ENCODE peak calls at places on chromosome 12, in five cellular contexts. One of them, this sample, is unnamed.

GRCh38 chr12:130364578-130364977 is 26.9 kb downstream of the PIWIL1 start:
- ATAC-seq in K562: no peak
- ATAC-seq in GM12878: no peak
- ATAC-seq in HepG2: no peak
- ATAC-seq in upper lobe of left lung: no peak
- ATAC-seq in this sample: no peak

GRCh38 chr12:89484470-89484869 is 40.1 kb downstream of the GALNT4 start:
- ATAC-seq in K562: no peak
- ATAC-seq in GM12878: no peak
- ATAC-seq in upper lobe of left lung: no peak
- ATAC-seq in HepG2: no peak
- ATAC-seq in this sample: no peak

GRCh38 chr12:32515137-32515860 is 115.9 kb downstream of the FGD4 start:
- ATAC-seq in HepG2: no peak
- ATAC-seq in K562: no peak
- ATAC-seq in upper lobe of left lung: peak; percentile 55
- ATAC-seq in GM12878: no peak
- ATAC-seq in this sample: no peak

GRCh38 chr12:106360400-106360994 is 2.9 kb downstream of the POLR3B start:
- ATAC-seq in GM12878: no peak
- ATAC-seq in K562: no peak
- ATAC-seq in HepG2: no peak
- ATAC-seq in upper lobe of left lung: no peak
- ATAC-seq in this sample: no peak

GRCh38 chr12:45464699-45465098 is 248.8 kb downstream of the ANO6 start:
- ATAC-seq in HepG2: peak; percentile 32
- ATAC-seq in GM12878: no peak
- ATAC-seq in K562: no peak
- ATAC-seq in upper lobe of left lung: no peak
- ATAC-seq in this sample: no peak

GRCh38 chr12:47577213-47577612 is 128.6 kb downstream of the RPAP3 start:
- ATAC-seq in K562: no peak
- ATAC-seq in GM12878: no peak
- ATAC-seq in upper lobe of left lung: no peak
- ATAC-seq in HepG2: no peak
- ATAC-seq in this sample: no peak

GRCh38 chr12:97512696-97513095 is 50.1 kb downstream of the RMST start:
- ATAC-seq in upper lobe of left lung: no peak
- ATAC-seq in K562: no peak
- ATAC-seq in HepG2: no peak
- ATAC-seq in GM12878: no peak
- ATAC-seq in this sample: no peak

GRCh38 chr12:25416516-25416915 is 136.6 kb downstream of the LMNTD1 start:
- ATAC-seq in HepG2: no peak
- ATAC-seq in upper lobe of left lung: no peak
- ATAC-seq in GM12878: no peak
- ATAC-seq in K562: no peak
- ATAC-seq in this sample: no peak

GRCh38 chr12:95481072-95481471 is 7.1 kb downstream of the METAP2 start:
- ATAC-seq in K562: no peak
- ATAC-seq in HepG2: no peak
- ATAC-seq in upper lobe of left lung: no peak
- ATAC-seq in GM12878: peak; percentile 28
- ATAC-seq in this sample: no peak

GRCh38 chr12:3596703-3597472 is 105.9 kb downstream of the PRMT8 start:
- ATAC-seq in HepG2: no peak
- ATAC-seq in K562: no peak
- ATAC-seq in upper lobe of left lung: no peak
- ATAC-seq in GM12878: no peak
- ATAC-seq in this sample: no peak

GRCh38 chr12:113002155-113002554 is 23.8 kb downstream of the OAS2 start:
- ATAC-seq in upper lobe of left lung: no peak
- ATAC-seq in HepG2: peak; percentile 88
- ATAC-seq in GM12878: no peak
- ATAC-seq in K562: peak; percentile 55
- ATAC-seq in this sample: no peak

GRCh38 chr12:124399622-124400021 is 104.7 kb downstream of the RFLNA start:
- ATAC-seq in GM12878: peak; percentile 59
- ATAC-seq in HepG2: peak; percentile 57
- ATAC-seq in K562: peak; percentile 78
- ATAC-seq in upper lobe of left lung: no peak
- ATAC-seq in this sample: no peak

GRCh38 chr12:89476232-89476631 is 48.4 kb downstream of the GALNT4 start:
- ATAC-seq in GM12878: no peak
- ATAC-seq in K562: no peak
- ATAC-seq in upper lobe of left lung: no peak
- ATAC-seq in HepG2: no peak
- ATAC-seq in this sample: no peak

GRCh38 chr12:1171657-1172056 is 180.6 kb downstream of the ERC1 start:
- ATAC-seq in upper lobe of left lung: no peak
- ATAC-seq in K562: no peak
- ATAC-seq in GM12878: no peak
- ATAC-seq in HepG2: no peak
- ATAC-seq in this sample: no peak

GRCh38 chr12:42725839-42726238 is 136.3 kb upstream of the PRICKLE1 start:
- ATAC-seq in HepG2: no peak
- ATAC-seq in GM12878: no peak
- ATAC-seq in upper lobe of left lung: no peak
- ATAC-seq in K562: no peak
- ATAC-seq in this sample: no peak

GRCh38 chr12:79883216-79883615 is 51.7 kb downstream of the PPP1R12A start:
- ATAC-seq in upper lobe of left lung: no peak
- ATAC-seq in K562: no peak
- ATAC-seq in GM12878: no peak
- ATAC-seq in HepG2: no peak
- ATAC-seq in this sample: no peak

GRCh38 chr12:31865023-31865422 is 94.2 kb upstream of the RESF1 start:
- ATAC-seq in K562: no peak
- ATAC-seq in upper lobe of left lung: no peak
- ATAC-seq in GM12878: no peak
- ATAC-seq in HepG2: no peak
- ATAC-seq in this sample: no peak

GRCh38 chr12:91186189-91186588 is 3.6 kb upstream of the DCN start:
- ATAC-seq in GM12878: no peak
- ATAC-seq in HepG2: no peak
- ATAC-seq in upper lobe of left lung: no peak
- ATAC-seq in K562: no peak
- ATAC-seq in this sample: no peak

GRCh38 chr12:77845831-77846230 is 15.1 kb downstream of the NAV3 start:
- ATAC-seq in upper lobe of left lung: no peak
- ATAC-seq in K562: no peak
- ATAC-seq in GM12878: no peak
- ATAC-seq in HepG2: no peak
- ATAC-seq in this sample: no peak

GRCh38 chr12:76018672-76019071 is 12.9 kb downstream of the PHLDA1 start:
- ATAC-seq in GM12878: no peak
- ATAC-seq in K562: no peak
- ATAC-seq in HepG2: no peak
- ATAC-seq in upper lobe of left lung: peak; percentile 72
- ATAC-seq in this sample: no peak

GRCh38 chr12:65499167-65499566 is 220.7 kb downstream of the MSRB3 start:
- ATAC-seq in GM12878: no peak
- ATAC-seq in K562: no peak
- ATAC-seq in upper lobe of left lung: no peak
- ATAC-seq in HepG2: no peak
- ATAC-seq in this sample: no peak

GRCh38 chr12:94603434-94604068 is 46.8 kb downstream of the TMCC3 start:
- ATAC-seq in GM12878: peak; percentile 94
- ATAC-seq in HepG2: peak; percentile 63
- ATAC-seq in K562: peak; percentile 84
- ATAC-seq in upper lobe of left lung: no peak
- ATAC-seq in this sample: no peak

GRCh38 chr12:96143392-96143791 is 50.8 kb upstream of the ELK3 start:
- ATAC-seq in upper lobe of left lung: no peak
- ATAC-seq in GM12878: peak; percentile 38
- ATAC-seq in HepG2: no peak
- ATAC-seq in K562: no peak
- ATAC-seq in this sample: no peak

GRCh38 chr12:28882444-28882843 is 266.6 kb upstream of the FAR2 start:
- ATAC-seq in GM12878: no peak
- ATAC-seq in K562: no peak
- ATAC-seq in HepG2: no peak
- ATAC-seq in upper lobe of left lung: no peak
- ATAC-seq in this sample: no peak

GRCh38 chr12:63782466-63782865 is 2.8 kb downstream of the RXYLT1 start:
- ATAC-seq in K562: no peak
- ATAC-seq in GM12878: no peak
- ATAC-seq in HepG2: no peak
- ATAC-seq in upper lobe of left lung: no peak
- ATAC-seq in this sample: no peak

GRCh38 chr12:122403115-122403770 is 19.2 kb downstream of the CLIP1 start:
- ATAC-seq in upper lobe of left lung: no peak
- ATAC-seq in K562: no peak
- ATAC-seq in HepG2: no peak
- ATAC-seq in GM12878: peak; percentile 94
- ATAC-seq in this sample: no peak

GRCh38 chr12:64187794-64188193 is 34.3 kb downstream of the KICS2 start:
- ATAC-seq in K562: no peak
- ATAC-seq in HepG2: no peak
- ATAC-seq in GM12878: no peak
- ATAC-seq in upper lobe of left lung: no peak
- ATAC-seq in this sample: no peak

GRCh38 chr12:70698345-70698744 is 61.1 kb upstream of the PTPRB start:
- ATAC-seq in GM12878: no peak
- ATAC-seq in upper lobe of left lung: no peak
- ATAC-seq in HepG2: no peak
- ATAC-seq in K562: no peak
- ATAC-seq in this sample: no peak

GRCh38 chr12:57227315-57228115 is 2.0 kb upstream of the SHMT2 start:
- ATAC-seq in upper lobe of left lung: no peak
- ATAC-seq in GM12878: no peak
- ATAC-seq in HepG2: no peak
- ATAC-seq in K562: no peak
- ATAC-seq in this sample: no peak
- H3K4me3 ChIP-seq in upper lobe of left lung: no peak overlapping the region
- H3K4me3 ChIP-seq in GM12878: no peak overlapping the region
- H3K4me3 ChIP-seq in HepG2: no peak overlapping the region
- H3K4me3 ChIP-seq in K562: peak overlapping the region; percentile 17
- H3K4me3 ChIP-seq in this sample: no peak overlapping the region

GRCh38 chr12:93125126-93125525 is 196.0 kb upstream of the EEA1 start:
- ATAC-seq in HepG2: no peak
- ATAC-seq in upper lobe of left lung: no peak
- ATAC-seq in GM12878: peak; percentile 20
- ATAC-seq in K562: no peak
- ATAC-seq in this sample: no peak

GRCh38 chr12:93128332-93128707 is 199.2 kb upstream of the EEA1 start:
- ATAC-seq in HepG2: no peak
- ATAC-seq in K562: no peak
- ATAC-seq in GM12878: no peak
- ATAC-seq in upper lobe of left lung: peak; percentile 47
- ATAC-seq in this sample: peak; percentile 4

GRCh38 chr12:93127107-93127560 is 198.0 kb upstream of the EEA1 start:
- ATAC-seq in GM12878: no peak
- ATAC-seq in upper lobe of left lung: no peak
- ATAC-seq in HepG2: peak; percentile 39
- ATAC-seq in K562: no peak
- ATAC-seq in this sample: peak; percentile 15

GRCh38 chr12:93126069-93126474 is 197.0 kb upstream of the EEA1 start:
- ATAC-seq in GM12878: peak; percentile 80
- ATAC-seq in K562: no peak
- ATAC-seq in upper lobe of left lung: no peak
- ATAC-seq in HepG2: no peak
- ATAC-seq in this sample: no peak

GRCh38 chr12:93127582-93128331 is 198.7 kb upstream of the EEA1 start:
- ATAC-seq in K562: peak; percentile 91
- ATAC-seq in HepG2: peak; percentile 95
- ATAC-seq in GM12878: no peak
- ATAC-seq in upper lobe of left lung: peak; percentile 89
- ATAC-seq in this sample: peak; percentile 88
- TF ChIP-seq EP300 in K562: no peak
- TF ChIP-seq EP300 in HepG2: peak; percentile 93
- TF ChIP-seq EP300 in GM12878: no peak
- TF ChIP-seq EP300 in upper lobe of left lung: peak; percentile 87
- TF ChIP-seq EP300 in this sample: peak; percentile 72

GRCh38 chr12:53005986-53006809 is at the start of gene EIF4B:
- ATAC-seq in K562: peak; percentile 94
- ATAC-seq in upper lobe of left lung: peak; percentile 100
- ATAC-seq in GM12878: peak; percentile 95
- ATAC-seq in HepG2: peak; percentile 96
- ATAC-seq in this sample: peak; percentile 97

GRCh38 chr12:53005215-53005985 is 856 bp upstream of the EIF4B start:
- ATAC-seq in upper lobe of left lung: no peak
- ATAC-seq in K562: peak; percentile 7
- ATAC-seq in HepG2: no peak
- ATAC-seq in GM12878: no peak
- ATAC-seq in this sample: no peak

GRCh38 chr12:53004582-53004981 is 1.7 kb upstream of the EIF4B start:
- ATAC-seq in GM12878: no peak
- ATAC-seq in HepG2: no peak
- ATAC-seq in K562: no peak
- ATAC-seq in upper lobe of left lung: no peak
- ATAC-seq in this sample: no peak

GRCh38 chr12:53004178-53004577 is 2.1 kb upstream of the EIF4B start:
- ATAC-seq in HepG2: no peak
- ATAC-seq in upper lobe of left lung: no peak
- ATAC-seq in K562: no peak
- ATAC-seq in GM12878: no peak
- ATAC-seq in this sample: no peak

DNA sequence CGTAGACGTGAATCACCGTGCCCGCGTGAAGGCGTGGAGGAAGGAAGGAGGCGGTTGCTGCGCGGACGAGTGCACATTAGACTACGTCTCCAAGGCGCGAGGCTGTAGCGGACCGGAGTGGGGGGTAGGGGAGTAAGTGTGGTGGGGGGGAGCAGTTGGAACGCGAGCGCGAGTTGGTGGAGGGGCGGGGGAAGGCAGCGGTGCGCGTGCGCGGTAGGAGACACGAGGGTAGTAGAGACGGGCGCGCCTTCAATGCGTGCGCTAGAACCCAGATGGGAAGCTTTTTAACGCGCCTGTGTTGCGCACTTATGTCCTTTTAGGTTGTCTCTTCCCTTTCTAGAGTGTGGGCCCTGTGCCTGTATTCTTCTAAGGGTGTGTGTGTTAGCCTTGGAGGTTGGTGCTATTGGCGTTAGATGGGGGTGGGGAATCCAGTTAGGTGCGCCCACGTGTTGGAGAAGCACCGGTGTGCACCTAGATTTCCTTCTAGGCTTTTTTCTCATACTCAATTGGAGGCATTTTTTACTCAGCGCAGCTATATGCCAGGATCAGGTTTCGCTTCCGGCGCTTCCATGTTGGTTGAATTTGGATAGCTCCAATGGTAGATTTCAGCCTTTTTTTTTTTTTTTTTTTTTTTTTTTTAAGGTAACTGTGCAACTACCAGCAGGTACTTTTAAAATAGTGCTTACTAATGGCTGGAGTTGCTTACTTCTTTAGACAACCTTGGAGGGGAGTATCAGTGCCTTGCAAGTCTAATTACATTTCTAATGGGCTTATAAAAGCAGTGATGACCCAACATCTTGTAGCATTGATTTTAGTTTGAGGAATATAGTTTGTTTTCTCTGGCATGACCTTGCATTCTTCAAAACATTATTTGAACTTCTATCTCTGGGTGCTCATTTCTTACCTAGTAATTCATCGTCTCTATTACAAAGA is 820 bp downstream of the EIF4B start:
- ATAC-seq in HepG2: peak; percentile 60
- ATAC-seq in upper lobe of left lung: peak; percentile 78
- ATAC-seq in K562: peak; percentile 72
- ATAC-seq in GM12878: peak; percentile 70
- ATAC-seq in this sample: no peak
- TF ChIP-seq POLR2AphosphoS5 in HepG2: peak; percentile 65
- TF ChIP-seq POLR2AphosphoS5 in upper lobe of left lung: no peak
- TF ChIP-seq POLR2AphosphoS5 in K562: peak; percentile 65
- TF ChIP-seq POLR2AphosphoS5 in GM12878: peak; percentile 42
- TF ChIP-seq POLR2AphosphoS5 in this sample: no peak

GRCh38 chr12:114680498-114681148 is 3.4 kb downstream of the TBX3 start:
- ATAC-seq in HepG2: no peak
- ATAC-seq in upper lobe of left lung: no peak
- ATAC-seq in K562: no peak
- ATAC-seq in GM12878: no peak
- ATAC-seq in this sample: no peak
- H3K4me3 ChIP-seq in HepG2: peak overlapping the region; percentile 97
- H3K4me3 ChIP-seq in upper lobe of left lung: peak overlapping the region; percentile 44
- H3K4me3 ChIP-seq in K562: no peak overlapping the region
- H3K4me3 ChIP-seq in GM12878: no peak overlapping the region
- H3K4me3 ChIP-seq in this sample: peak overlapping the region; percentile 56